ENCODE peak calls at places on chromosomes 3 and 15, in six cellular contexts. L is B cell, P is mucosa of descending colon, C is dorsolateral prefrontal cortex, R is neural crest cell, M is cardiac muscle cell. T is an unnamed sample.

GRCh38 chr3:11914651-11915050 is 68.0 kb upstream of the TAMM41 start:
- DNase-seq in L (no peak), P (no peak), C (no peak), R (no peak), M (no peak), T (no peak)

GRCh38 chr3:197425485-197426131 is 127.2 kb upstream of the DLG1 start:
- DNase-seq in L (no peak), P (no peak), C (no peak), R (no peak), M (no peak), T (no peak)

GRCh38 chr3:14297784-14298236 is 104.6 kb upstream of the SLC6A6 start:
- DNase-seq in L (no peak), P (no peak), C (peak; percentile 45), R (no peak), M (peak; percentile 57), T (no peak)

GRCh38 chr3:156551261-156551660 is 3.7 kb downstream of the SSR3 start:
- DNase-seq in L (no peak), P (no peak), C (no peak), R (no peak), M (peak; percentile 22), T (no peak)

GRCh38 chr3:140552898-140553297 is 125.0 kb upstream of the TRIM42 start:
- DNase-seq in L (no peak), P (no peak), C (no peak), R (no peak), M (no peak), T (no peak)

GRCh38 chr3:123880998-123881561 is 3.1 kb downstream of the MYLK start:
- DNase-seq in L (no peak), P (peak; percentile 33), C (no peak), R (peak; percentile 22), M (peak; percentile 66), T (peak; percentile 18)

GRCh38 chr15:35719964-35720507 is 174.1 kb upstream of the DPH6 start:
- DNase-seq in L (no peak), P (no peak), C (no peak), R (no peak), M (no peak), T (no peak)

GRCh38 chr15:36701336-36701735 is 121.9 kb downstream of the CDIN1 start:
- DNase-seq in L (no peak), P (no peak), C (no peak), R (no peak), M (no peak), T (no peak)

GRCh38 chr3:169390310-169390731 is 273.2 kb downstream of the MECOM start:
- DNase-seq in L (no peak), P (peak; percentile 57), C (no peak), R (no peak), M (peak; percentile 60), T (no peak)

GRCh38 chr3:99747915-99748314 is 69.7 kb upstream of the CMSS1 start:
- DNase-seq in L (no peak), P (peak; percentile 24), C (no peak), R (no peak), M (peak; percentile 42), T (no peak)

GRCh38 chr3:48129921-48130320 is 58.3 kb downstream of the CDC25A start:
- DNase-seq in L (no peak), P (no peak), C (no peak), R (no peak), M (no peak), T (no peak)

GRCh38 chr15:92903956-92904831 is 4.1 kb downstream of the CHD2 start:
- DNase-seq in L (peak; percentile 99), P (peak; percentile 99), C (peak; percentile 100), R (peak; percentile 99), M (peak; percentile 99), T (peak; percentile 99)

GRCh38 chr3:42216302-42216701 is 49.7 kb downstream of the CCK start:
- DNase-seq in L (peak; percentile 36), P (no peak), C (no peak), R (no peak), M (no peak), T (no peak)

GRCh38 chr3:129564981-129565644 is 22.1 kb downstream of the H1-8 start:
- DNase-seq in L (no peak), P (no peak), C (no peak), R (no peak), M (no peak), T (no peak)

GRCh38 chr15:68642491-68642845 is 63.7 kb downstream of the CORO2B start:
- DNase-seq in L (no peak), P (no peak), C (no peak), R (no peak), M (no peak), T (no peak)

GRCh38 chr3:132966374-132966773 is 71.8 kb upstream of the TMEM108 start:
- DNase-seq in L (no peak), P (no peak), C (no peak), R (no peak), M (no peak), T (no peak)
- TF ChIP-seq CTCF in L (no peak), P (no peak), C (no peak), R (no peak), M (no peak), T (no peak)

GRCh38 chr15:71570736-71571135 is 239.6 kb upstream of the NR2E3 start:
- DNase-seq in L (no peak), P (no peak), C (no peak), R (no peak), M (no peak), T (no peak)

GRCh38 chr15:71573599-71573998 is 236.8 kb upstream of the NR2E3 start:
- DNase-seq in L (no peak), P (no peak), C (no peak), R (no peak), M (no peak), T (no peak)

GRCh38 chr15:71575474-71576045 is 234.8 kb upstream of the NR2E3 start:
- DNase-seq in L (no peak), P (no peak), C (no peak), R (no peak), M (peak; percentile 32), T (no peak)

GRCh38 chr15:71571641-71572040 is 238.7 kb upstream of the NR2E3 start:
- DNase-seq in L (no peak), P (no peak), C (no peak), R (no peak), M (no peak), T (no peak)

DNA sequence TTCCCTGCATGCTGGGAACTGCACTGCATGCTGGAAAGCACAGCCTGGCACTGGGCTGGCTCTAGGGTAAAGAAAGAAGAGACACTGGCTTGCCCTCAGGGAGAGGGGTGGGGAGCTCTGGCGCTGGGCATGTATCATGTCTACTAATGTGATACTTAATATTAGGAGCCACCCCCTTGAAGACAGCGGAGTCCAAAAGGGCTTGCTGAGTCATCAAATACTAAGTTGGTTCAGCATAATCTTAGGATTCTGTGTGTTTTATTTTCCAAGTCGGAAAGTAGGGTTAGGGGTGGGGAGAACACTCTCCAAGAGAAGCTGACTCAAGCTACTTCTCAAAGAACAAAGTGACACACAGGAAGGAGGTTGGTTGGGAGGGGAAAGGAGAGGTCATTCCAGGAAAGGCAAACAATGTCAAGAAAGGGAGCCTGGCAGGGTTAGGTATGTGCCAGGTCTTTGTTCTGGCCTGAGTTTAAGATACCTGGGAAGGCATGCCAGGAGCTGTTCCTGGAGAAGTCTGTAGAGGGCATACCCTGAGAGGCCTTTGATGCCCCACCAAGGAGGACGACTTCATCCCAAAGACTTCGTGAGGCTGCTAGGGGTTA is 237.8 kb upstream of the NR2E3 start:
- DNase-seq in L (no peak), P (no peak), C (no peak), R (no peak), M (no peak), T (no peak)
- TF ChIP-seq CTCF in L (no peak), P (no peak), C (no peak), R (no peak), M (peak; percentile 18), T (no peak)

DNA sequence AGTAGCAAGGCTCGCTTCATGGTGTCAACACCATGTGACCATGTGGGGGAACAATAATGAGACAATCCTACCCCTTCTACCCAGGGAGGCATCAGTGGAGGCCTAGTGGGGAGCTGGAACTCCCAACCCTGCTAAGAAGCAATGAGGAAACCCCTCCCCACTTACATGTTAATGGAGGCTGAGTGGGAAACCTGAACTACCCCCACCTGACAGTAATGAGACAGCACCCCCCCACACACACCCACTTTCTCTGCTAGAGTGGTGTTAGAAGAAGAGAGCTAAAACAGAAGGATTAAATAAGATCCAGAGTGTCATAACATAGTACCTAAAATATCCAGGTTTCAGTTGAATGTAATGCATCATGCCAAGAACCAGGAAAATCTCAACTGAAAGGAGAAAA is 78.6 kb downstream of the NEO1 start:
- DNase-seq in L (no peak), P (no peak), C (no peak), R (no peak), M (no peak), T (no peak)
- TF ChIP-seq CTCF in L (no peak), P (no peak), C (no peak), R (no peak), M (no peak), T (no peak)

GRCh38 chr3:23537006-23537620 is 268.6 kb upstream of the UBE2E1 start:
- DNase-seq in L (no peak), P (no peak), C (no peak), R (peak; percentile 1), M (no peak), T (peak; percentile 3)

GRCh38 chr3:23539185-23539584 is 266.6 kb upstream of the UBE2E1 start:
- DNase-seq in L (no peak), P (no peak), C (no peak), R (no peak), M (no peak), T (no peak)

GRCh38 chr3:23546186-23546585 is 259.6 kb upstream of the UBE2E1 start:
- DNase-seq in L (no peak), P (no peak), C (no peak), R (no peak), M (no peak), T (no peak)

GRCh38 chr3:23542079-23542478 is 263.7 kb upstream of the UBE2E1 start:
- DNase-seq in L (no peak), P (no peak), C (no peak), R (no peak), M (no peak), T (no peak)

GRCh38 chr3:23540600-23540999 is 265.2 kb upstream of the UBE2E1 start:
- DNase-seq in L (no peak), P (no peak), C (no peak), R (no peak), M (no peak), T (no peak)
- TF ChIP-seq CTCF in L (no peak), P (no peak), C (no peak), R (no peak), M (no peak), T (no peak)

DNA sequence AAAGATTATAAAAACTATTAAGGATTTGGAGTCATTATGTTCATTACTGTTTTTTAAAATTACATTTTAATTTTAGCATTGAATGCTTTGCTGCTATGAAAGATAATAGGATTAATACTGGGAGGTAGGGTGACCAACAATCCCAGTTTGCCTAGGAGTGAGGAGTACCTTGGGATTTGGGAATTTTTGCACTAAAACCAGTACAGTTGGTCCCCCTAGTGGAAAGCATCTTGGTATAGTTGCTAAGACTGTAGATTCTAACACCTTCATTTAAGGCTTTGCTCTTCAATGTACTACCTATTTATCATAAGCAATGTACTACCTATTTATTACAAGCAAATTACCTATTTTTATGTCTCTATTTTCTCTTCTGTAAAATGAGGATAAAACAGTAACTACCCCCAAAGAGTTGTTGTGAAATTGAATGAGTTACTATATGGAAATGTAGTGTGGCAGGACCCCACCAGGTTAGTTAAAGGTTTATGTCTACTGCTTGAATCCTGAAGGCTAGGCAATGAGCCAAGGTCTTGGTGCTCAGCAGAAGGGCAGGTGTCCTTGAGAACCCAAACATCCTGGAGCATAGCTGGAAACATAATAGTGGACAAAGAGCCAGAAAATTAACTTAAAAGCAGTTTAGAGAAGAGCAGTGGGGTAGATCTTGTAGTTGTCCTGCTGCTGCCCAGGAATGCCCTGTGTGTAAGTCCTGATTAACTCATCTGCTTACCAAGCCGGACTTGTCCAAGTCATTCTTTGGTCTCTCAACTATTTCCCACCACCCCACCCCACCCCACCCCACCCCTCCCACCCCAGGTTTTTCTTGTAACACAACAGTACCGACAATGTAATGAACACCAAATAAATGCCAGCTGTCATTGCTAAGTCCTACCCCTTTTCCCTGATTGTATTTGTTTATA is 49.2 kb upstream of the NMD3 start:
- DNase-seq in L (no peak), P (no peak), C (no peak), R (no peak), M (peak; percentile 47), T (no peak)
- TF ChIP-seq CTCF in L (no peak), P (no peak), C (peak; percentile 21), R (peak; percentile 36), M (peak; percentile 39), T (no peak)